ENCODE peak calls at places on chromosome 1, in ten cellular contexts. One of them, this sample, is unnamed.

GRCh38 chr1:78060857-78061563 is 15.2 kb downstream of the GIPC2 start:
- DNase-seq in uterus: no peak
- DNase-seq in mammary epithelial cell: peak; percentile 82
- DNase-seq in heart right ventricle: no peak
- DNase-seq in ovary: no peak
- DNase-seq in adrenal gland: no peak
- DNase-seq in fibroblast of lung: peak; percentile 38
- DNase-seq in IMR-90: no peak
- DNase-seq in AG04450: no peak
- DNase-seq in stomach: no peak
- DNase-seq in this sample: no peak

GRCh38 chr1:15760520-15761211 is 2.1 kb downstream of the FBLIM1 start:
- DNase-seq in uterus: peak; percentile 39
- DNase-seq in mammary epithelial cell: peak; percentile 60
- DNase-seq in heart right ventricle: peak; percentile 73
- DNase-seq in ovary: peak; percentile 75
- DNase-seq in adrenal gland: peak; percentile 43
- DNase-seq in fibroblast of lung: peak; percentile 83
- DNase-seq in IMR-90: peak; percentile 74
- DNase-seq in AG04450: peak; percentile 41
- DNase-seq in stomach: no peak
- DNase-seq in this sample: no peak

GRCh38 chr1:17141441-17142197 is 22.4 kb upstream of the PADI2 start:
- DNase-seq in uterus: no peak
- DNase-seq in mammary epithelial cell: no peak
- DNase-seq in heart right ventricle: no peak
- DNase-seq in ovary: no peak
- DNase-seq in adrenal gland: no peak
- DNase-seq in fibroblast of lung: no peak
- DNase-seq in IMR-90: no peak
- DNase-seq in AG04450: no peak
- DNase-seq in stomach: no peak
- DNase-seq in this sample: no peak

GRCh38 chr1:31573261-31573660 is 3.1 kb upstream of the TINAGL1 start:
- DNase-seq in uterus: no peak
- DNase-seq in mammary epithelial cell: no peak
- DNase-seq in heart right ventricle: no peak
- DNase-seq in ovary: no peak
- DNase-seq in adrenal gland: no peak
- DNase-seq in fibroblast of lung: no peak
- DNase-seq in IMR-90: no peak
- DNase-seq in AG04450: no peak
- DNase-seq in stomach: no peak
- DNase-seq in this sample: peak; percentile 58

GRCh38 chr1:243287652-243288051 is 31.8 kb downstream of the SDCCAG8 start:
- DNase-seq in uterus: no peak
- DNase-seq in mammary epithelial cell: peak; percentile 88
- DNase-seq in heart right ventricle: no peak
- DNase-seq in ovary: no peak
- DNase-seq in adrenal gland: no peak
- DNase-seq in fibroblast of lung: peak; percentile 96
- DNase-seq in IMR-90: peak; percentile 93
- DNase-seq in AG04450: peak; percentile 37
- DNase-seq in stomach: no peak
- DNase-seq in this sample: no peak

GRCh38 chr1:2314803-2315710 is 76.3 kb downstream of the MORN1 start:
- DNase-seq in uterus: peak; percentile 71
- DNase-seq in mammary epithelial cell: no peak
- DNase-seq in heart right ventricle: peak; percentile 74
- DNase-seq in ovary: peak; percentile 83
- DNase-seq in adrenal gland: peak; percentile 49
- DNase-seq in fibroblast of lung: peak; percentile 64
- DNase-seq in IMR-90: peak; percentile 39
- DNase-seq in AG04450: no peak
- DNase-seq in stomach: peak; percentile 37
- DNase-seq in this sample: no peak

GRCh38 chr1:193060938-193061337 is 1.5 kb downstream of the RO60 start:
- DNase-seq in uterus: no peak
- DNase-seq in mammary epithelial cell: peak; percentile 9
- DNase-seq in heart right ventricle: no peak
- DNase-seq in ovary: no peak
- DNase-seq in adrenal gland: peak; percentile 24
- DNase-seq in fibroblast of lung: peak; percentile 27
- DNase-seq in IMR-90: peak; percentile 22
- DNase-seq in AG04450: no peak
- DNase-seq in stomach: no peak
- DNase-seq in this sample: no peak

GRCh38 chr1:242402956-242403355 is 121.5 kb downstream of the PLD5 start:
- DNase-seq in uterus: no peak
- DNase-seq in mammary epithelial cell: no peak
- DNase-seq in heart right ventricle: no peak
- DNase-seq in ovary: no peak
- DNase-seq in adrenal gland: peak; percentile 10
- DNase-seq in fibroblast of lung: no peak
- DNase-seq in IMR-90: no peak
- DNase-seq in AG04450: no peak
- DNase-seq in stomach: no peak
- DNase-seq in this sample: no peak

GRCh38 chr1:172906778-172907592 is 143.8 kb downstream of the TNFSF18 start:
- DNase-seq in uterus: no peak
- DNase-seq in mammary epithelial cell: peak; percentile 90
- DNase-seq in heart right ventricle: no peak
- DNase-seq in ovary: no peak
- DNase-seq in adrenal gland: peak; percentile 19
- DNase-seq in fibroblast of lung: peak; percentile 96
- DNase-seq in IMR-90: peak; percentile 93
- DNase-seq in AG04450: no peak
- DNase-seq in stomach: no peak
- DNase-seq in this sample: no peak

GRCh38 chr1:214260561-214261205 is 20.3 kb upstream of the SMYD2 start:
- DNase-seq in uterus: no peak
- DNase-seq in mammary epithelial cell: no peak
- DNase-seq in heart right ventricle: no peak
- DNase-seq in ovary: no peak
- DNase-seq in adrenal gland: no peak
- DNase-seq in fibroblast of lung: no peak
- DNase-seq in IMR-90: no peak
- DNase-seq in AG04450: no peak
- DNase-seq in stomach: no peak
- DNase-seq in this sample: no peak

GRCh38 chr1:3086272-3086671 is 17.3 kb downstream of the PRDM16 start:
- DNase-seq in uterus: no peak
- DNase-seq in mammary epithelial cell: no peak
- DNase-seq in heart right ventricle: no peak
- DNase-seq in ovary: no peak
- DNase-seq in adrenal gland: no peak
- DNase-seq in fibroblast of lung: no peak
- DNase-seq in IMR-90: no peak
- DNase-seq in AG04450: no peak
- DNase-seq in stomach: no peak
- DNase-seq in this sample: no peak

GRCh38 chr1:193434319-193434718 is 247.9 kb upstream of the B3GALT2 start:
- DNase-seq in uterus: no peak
- DNase-seq in mammary epithelial cell: peak; percentile 5
- DNase-seq in heart right ventricle: no peak
- DNase-seq in ovary: no peak
- DNase-seq in adrenal gland: no peak
- DNase-seq in fibroblast of lung: peak; percentile 60
- DNase-seq in IMR-90: peak; percentile 56
- DNase-seq in AG04450: no peak
- DNase-seq in stomach: no peak
- DNase-seq in this sample: no peak

GRCh38 chr1:80245813-80246212 is 1239.3 kb upstream of the ADGRL4 start:
- DNase-seq in uterus: no peak
- DNase-seq in mammary epithelial cell: no peak
- DNase-seq in heart right ventricle: no peak
- DNase-seq in ovary: no peak
- DNase-seq in adrenal gland: no peak
- DNase-seq in fibroblast of lung: no peak
- DNase-seq in IMR-90: no peak
- DNase-seq in AG04450: no peak
- DNase-seq in stomach: no peak
- DNase-seq in this sample: no peak

GRCh38 chr1:47424336-47424982 is 8.4 kb downstream of the FOXE3 start:
- DNase-seq in uterus: no peak
- DNase-seq in mammary epithelial cell: peak; percentile 48
- DNase-seq in heart right ventricle: no peak
- DNase-seq in ovary: no peak
- DNase-seq in adrenal gland: no peak
- DNase-seq in fibroblast of lung: peak; percentile 40
- DNase-seq in IMR-90: peak; percentile 67
- DNase-seq in AG04450: no peak
- DNase-seq in stomach: no peak
- DNase-seq in this sample: no peak

GRCh38 chr1:220432408-220432807 is 95.5 kb upstream of the MARK1 start:
- DNase-seq in uterus: no peak
- DNase-seq in mammary epithelial cell: peak; percentile 23
- DNase-seq in heart right ventricle: no peak
- DNase-seq in ovary: no peak
- DNase-seq in adrenal gland: no peak
- DNase-seq in fibroblast of lung: no peak
- DNase-seq in IMR-90: no peak
- DNase-seq in AG04450: no peak
- DNase-seq in stomach: no peak
- DNase-seq in this sample: no peak

GRCh38 chr1:21238141-21238800 is 52.0 kb downstream of the ECE1 start:
- DNase-seq in uterus: no peak
- DNase-seq in mammary epithelial cell: peak; percentile 82
- DNase-seq in heart right ventricle: no peak
- DNase-seq in ovary: no peak
- DNase-seq in adrenal gland: peak; percentile 68
- DNase-seq in fibroblast of lung: peak; percentile 42
- DNase-seq in IMR-90: peak; percentile 84
- DNase-seq in AG04450: no peak
- DNase-seq in stomach: no peak
- DNase-seq in this sample: no peak

GRCh38 chr1:11388617-11389016 is 90.3 kb upstream of the DISP3 start:
- DNase-seq in uterus: no peak
- DNase-seq in mammary epithelial cell: no peak
- DNase-seq in heart right ventricle: no peak
- DNase-seq in ovary: no peak
- DNase-seq in adrenal gland: no peak
- DNase-seq in fibroblast of lung: no peak
- DNase-seq in IMR-90: no peak
- DNase-seq in AG04450: no peak
- DNase-seq in stomach: no peak
- DNase-seq in this sample: no peak

DNA sequence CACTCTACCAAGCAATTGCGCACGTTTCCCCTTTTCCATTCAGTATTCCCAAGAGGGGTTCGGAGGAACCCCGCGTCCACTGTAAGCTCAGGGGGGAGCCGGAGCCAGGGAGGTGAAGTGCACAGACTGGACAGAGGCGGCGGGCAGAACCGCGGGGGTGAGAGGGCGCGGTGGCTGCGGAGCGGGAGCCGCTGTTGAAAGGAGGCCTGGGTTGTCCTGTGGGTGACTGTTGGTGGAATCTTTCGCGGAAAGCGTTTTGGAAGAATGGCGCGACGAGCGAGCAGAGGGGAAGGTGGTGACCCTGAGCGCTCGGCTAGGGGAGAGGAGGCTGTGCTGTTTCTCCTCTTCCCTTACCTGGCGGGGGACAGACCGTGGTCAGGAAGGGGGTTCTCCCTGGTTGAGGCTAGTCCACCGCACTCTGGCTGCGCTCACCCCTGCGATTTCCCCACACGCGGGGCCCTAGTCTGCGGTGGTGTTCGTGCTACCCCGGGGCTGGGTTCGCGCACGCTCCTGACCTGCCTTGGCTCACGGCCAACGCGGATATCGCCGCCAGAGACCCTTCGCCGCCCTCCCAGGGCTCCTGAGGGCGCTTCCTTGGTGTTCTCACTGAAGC is 92.8 kb downstream of the PRKAB2 start:
- DNase-seq in uterus: no peak
- DNase-seq in mammary epithelial cell: no peak
- DNase-seq in heart right ventricle: no peak
- DNase-seq in ovary: no peak
- DNase-seq in adrenal gland: no peak
- DNase-seq in fibroblast of lung: no peak
- DNase-seq in IMR-90: no peak
- DNase-seq in AG04450: no peak
- DNase-seq in stomach: no peak
- DNase-seq in this sample: no peak
- H3K4me3 ChIP-seq in uterus: no peak overlapping the region
- H3K4me3 ChIP-seq in mammary epithelial cell: no peak overlapping the region
- H3K4me3 ChIP-seq in heart right ventricle: peak overlapping the region; percentile 10
- H3K4me3 ChIP-seq in ovary: no peak overlapping the region
- H3K4me3 ChIP-seq in adrenal gland: no peak overlapping the region
- H3K4me3 ChIP-seq in fibroblast of lung: no peak overlapping the region
- H3K4me3 ChIP-seq in IMR-90: no peak overlapping the region
- H3K4me3 ChIP-seq in AG04450: no peak overlapping the region
- H3K4me3 ChIP-seq in stomach: peak overlapping the region; percentile 25
- H3K4me3 ChIP-seq in this sample: peak overlapping the region; percentile 43

GRCh38 chr1:204087181-204087892 is 14.4 kb downstream of the SOX13 start:
- DNase-seq in uterus: no peak
- DNase-seq in mammary epithelial cell: no peak
- DNase-seq in heart right ventricle: no peak
- DNase-seq in ovary: no peak
- DNase-seq in adrenal gland: no peak
- DNase-seq in fibroblast of lung: no peak
- DNase-seq in IMR-90: no peak
- DNase-seq in AG04450: no peak
- DNase-seq in stomach: no peak
- DNase-seq in this sample: no peak
- H3K27ac ChIP-seq in uterus: peak overlapping the region; percentile 94
- H3K27ac ChIP-seq in mammary epithelial cell: no peak overlapping the region
- H3K27ac ChIP-seq in heart right ventricle: peak overlapping the region; percentile 71
- H3K27ac ChIP-seq in ovary: no peak overlapping the region
- H3K27ac ChIP-seq in adrenal gland: peak overlapping the region; percentile 91
- H3K27ac ChIP-seq in fibroblast of lung: no peak overlapping the region
- H3K27ac ChIP-seq in IMR-90: no peak overlapping the region
- H3K27ac ChIP-seq in AG04450: no peak overlapping the region
- H3K27ac ChIP-seq in stomach: peak overlapping the region; percentile 89
- H3K27ac ChIP-seq in this sample: peak overlapping the region; percentile 60

DNA sequence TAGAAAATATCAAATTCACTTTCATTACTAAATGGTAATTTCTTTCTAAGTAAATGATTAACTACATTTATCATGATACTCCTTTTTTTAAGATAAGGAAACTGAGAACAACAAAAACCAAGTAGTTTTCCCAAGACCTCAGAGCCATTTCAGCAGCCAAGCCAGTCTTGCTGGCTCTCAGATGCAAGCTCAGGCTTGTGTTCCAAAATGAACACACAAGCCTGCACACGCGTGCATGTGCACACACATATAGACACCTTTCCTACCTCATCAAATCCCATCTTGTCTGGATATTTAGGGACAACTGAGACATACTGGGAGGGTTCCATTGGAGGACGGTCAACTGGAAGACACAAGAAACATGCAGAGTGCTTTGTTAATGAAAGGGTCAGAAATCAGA is 83.0 kb downstream of the COLGALT2 start:
- DNase-seq in uterus: no peak
- DNase-seq in mammary epithelial cell: peak; percentile 44
- DNase-seq in heart right ventricle: no peak
- DNase-seq in ovary: no peak
- DNase-seq in adrenal gland: no peak
- DNase-seq in fibroblast of lung: no peak
- DNase-seq in IMR-90: no peak
- DNase-seq in AG04450: no peak
- DNase-seq in stomach: no peak
- DNase-seq in this sample: no peak
- TF ChIP-seq CTCF in uterus: no peak
- TF ChIP-seq CTCF in mammary epithelial cell: no peak
- TF ChIP-seq CTCF in heart right ventricle: no peak
- TF ChIP-seq CTCF in ovary: no peak
- TF ChIP-seq CTCF in adrenal gland: no peak
- TF ChIP-seq CTCF in fibroblast of lung: no peak
- TF ChIP-seq CTCF in IMR-90: no peak
- TF ChIP-seq CTCF in AG04450: no peak
- TF ChIP-seq CTCF in stomach: no peak
- TF ChIP-seq CTCF in this sample: no peak

GRCh38 chr1:229374485-229374884 is 31.6 kb upstream of the CCSAP start:
- DNase-seq in uterus: no peak
- DNase-seq in mammary epithelial cell: no peak
- DNase-seq in heart right ventricle: no peak
- DNase-seq in ovary: no peak
- DNase-seq in adrenal gland: no peak
- DNase-seq in fibroblast of lung: no peak
- DNase-seq in IMR-90: no peak
- DNase-seq in AG04450: no peak
- DNase-seq in stomach: no peak
- DNase-seq in this sample: no peak
- H3K4me3 ChIP-seq in uterus: no peak overlapping the region
- H3K4me3 ChIP-seq in mammary epithelial cell: no peak overlapping the region
- H3K4me3 ChIP-seq in heart right ventricle: no peak overlapping the region
- H3K4me3 ChIP-seq in ovary: no peak overlapping the region
- H3K4me3 ChIP-seq in adrenal gland: no peak overlapping the region
- H3K4me3 ChIP-seq in fibroblast of lung: no peak overlapping the region
- H3K4me3 ChIP-seq in IMR-90: no peak overlapping the region
- H3K4me3 ChIP-seq in AG04450: no peak overlapping the region
- H3K4me3 ChIP-seq in stomach: no peak overlapping the region
- H3K4me3 ChIP-seq in this sample: no peak overlapping the region